ENCODE peak calls at places on chromosomes 11 and 22, in seven cellular contexts. T is K562, D is HCT116, O is GM12878, H is SK-N-SH, B is H1, S is HepG2. C is an unnamed sample.
A peak's percentile ranks its signal among the peaks of the same experiment; 100 is the strongest.

GRCh38 chr22:41263704-41264103 is 22.3 kb downstream of the RANGAP1 start:
- DNase-seq in H (no peak), O (no peak), T (no peak), B (no peak), S (no peak), D (no peak), C (no peak)

GRCh38 chr11:35847473-35847872 is 96.4 kb upstream of the LDLRAD3 start:
- DNase-seq in B (no peak), H (no peak), D (no peak), O (no peak), T (no peak), S (no peak), C (no peak)

GRCh38 chr22:42646569-42647525 is 2.3 kb downstream of the CYB5R3 start:
- DNase-seq in S (no peak), H (no peak), O (no peak), T (peak; percentile 68), D (no peak), B (no peak), C (no peak)

GRCh38 chr11:92627615-92628201 is 341.7 kb upstream of the MTNR1B start:
- DNase-seq in H (no peak), S (no peak), D (no peak), O (no peak), T (no peak), B (no peak), C (no peak)

GRCh38 chr11:37916331-37916730 is 1318.3 kb upstream of the RAG2 start:
- DNase-seq in D (no peak), B (no peak), H (no peak), T (no peak), S (no peak), O (no peak), C (no peak)

GRCh38 chr11:73233211-73233610 is 15.1 kb downstream of the P2RY2 start:
- DNase-seq in T (no peak), D (no peak), O (no peak), B (no peak), S (no peak), H (peak; percentile 23), C (no peak)

GRCh38 chr11:12199231-12199948 is 89.0 kb downstream of the MICAL2 start:
- DNase-seq in T (no peak), H (no peak), S (no peak), B (no peak), O (no peak), D (no peak), C (no peak)

GRCh38 chr11:129013737-129014475 is 71.2 kb upstream of the TP53AIP1 start:
- DNase-seq in T (no peak), B (no peak), O (no peak), S (no peak), H (no peak), D (no peak), C (no peak)

GRCh38 chr11:103964390-103964789 is 72.0 kb upstream of the DDI1 start:
- DNase-seq in D (no peak), H (no peak), O (no peak), B (no peak), S (no peak), T (peak; percentile 6), C (no peak)

GRCh38 chr22:31872209-31872608 is 72.1 kb upstream of the YWHAH start:
- DNase-seq in H (peak; percentile 46), T (peak; percentile 43), B (no peak), O (no peak), S (peak; percentile 33), D (no peak), C (no peak)

GRCh38 chr11:19524171-19524671 is 188.4 kb upstream of the NAV2 start:
- DNase-seq in H (no peak), T (no peak), O (no peak), D (no peak), S (no peak), B (no peak), C (no peak)

GRCh38 chr22:20249797-20250354 is 18.2 kb downstream of the RTN4R start:
- DNase-seq in D (no peak), T (no peak), H (no peak), O (no peak), S (no peak), B (no peak), C (no peak)
- TF ChIP-seq POLR2AphosphoS5 in D (no peak), T (no peak), H (no peak), O (no peak), S (no peak), B (no peak), C (no peak)

GRCh38 chr11:65912840-65913239 is 6.0 kb downstream of the C11orf68 start:
- DNase-seq in D (no peak), H (no peak), O (no peak), S (no peak), T (no peak), B (no peak), C (no peak)

GRCh38 chr11:65915101-65915820 is 3.6 kb downstream of the C11orf68 start:
- DNase-seq in O (no peak), S (no peak), T (no peak), B (no peak), D (no peak), H (no peak), C (no peak)

GRCh38 chr11:65907878-65908277 is 7.7 kb upstream of the FOSL1 start:
- DNase-seq in H (no peak), B (no peak), O (no peak), S (no peak), T (no peak), D (no peak), C (no peak)

GRCh38 chr11:65915821-65916251 is 3.0 kb downstream of the C11orf68 start:
- DNase-seq in H (no peak), O (no peak), D (peak; percentile 89), B (no peak), S (peak; percentile 74), T (no peak), C (peak; percentile 92)

DNA sequence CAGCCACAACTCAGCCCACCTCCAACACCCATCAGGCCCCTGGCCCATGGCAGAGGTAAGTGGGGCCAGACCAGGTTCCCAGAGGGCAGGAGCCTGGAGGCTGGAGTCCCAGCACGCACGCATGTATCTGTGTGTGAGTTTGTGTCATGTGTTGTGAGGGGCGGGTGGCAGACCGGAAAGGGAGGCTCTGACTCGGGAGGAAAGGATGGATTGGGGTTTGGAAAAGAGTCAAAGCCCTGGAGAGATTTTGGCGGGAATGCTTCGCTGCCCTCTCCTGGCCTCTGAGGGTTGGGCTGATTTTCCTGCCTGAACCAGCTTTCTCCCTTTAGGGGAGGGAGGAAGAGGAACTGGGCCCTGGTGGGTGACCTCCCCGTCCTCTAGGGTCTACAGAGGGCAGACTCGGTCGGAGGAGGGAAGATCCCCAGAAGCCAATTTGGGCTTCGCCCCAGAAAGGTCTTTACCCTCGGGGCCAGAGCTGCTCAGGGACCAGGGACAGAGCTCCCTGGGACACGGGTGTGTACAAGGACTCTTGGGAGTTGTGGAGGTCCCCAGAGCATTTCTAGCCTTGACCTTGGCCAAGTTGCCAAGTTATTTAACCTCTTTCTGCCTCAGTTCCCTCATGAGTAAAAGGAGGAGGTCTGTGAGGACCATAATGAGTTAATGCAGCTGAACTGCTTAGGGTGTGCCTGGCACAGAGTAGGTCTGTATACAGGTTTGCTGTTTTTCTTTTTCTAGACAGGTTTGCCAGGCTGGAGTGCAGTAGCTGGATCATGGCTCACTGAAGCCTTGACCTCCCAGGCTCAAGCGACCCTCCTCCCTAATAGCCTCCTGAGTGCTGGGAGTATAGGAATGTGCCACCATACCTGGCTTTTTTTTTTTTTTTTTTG is 6.9 kb downstream of the C11orf68 start:
- DNase-seq in B (no peak), O (no peak), S (no peak), H (peak; percentile 84), T (peak; percentile 34), D (peak; percentile 72), C (no peak)
- TF ChIP-seq SIN3A in B (no peak), O (no peak), S (no peak), H (peak; percentile 44), T (no peak), D (no peak), C (peak; percentile 30)

GRCh38 chr11:18309691-18310090 is 12.2 kb downstream of the HPS5 start:
- DNase-seq in H (no peak), D (no peak), S (no peak), B (no peak), T (no peak), O (no peak), C (no peak)

GRCh38 chr11:18308242-18308641 is 13.7 kb downstream of the HPS5 start:
- DNase-seq in H (no peak), O (no peak), S (no peak), D (no peak), B (no peak), T (no peak), C (no peak)

GRCh38 chr11:18312012-18312411 is 9.9 kb downstream of the HPS5 start:
- DNase-seq in D (no peak), B (no peak), O (no peak), H (no peak), T (no peak), S (no peak), C (no peak)

GRCh38 chr11:18312663-18313420 is 9.1 kb downstream of the HPS5 start:
- DNase-seq in O (no peak), B (no peak), D (no peak), S (no peak), H (no peak), T (no peak), C (no peak)

GRCh38 chr11:18310800-18311340 is 11.1 kb downstream of the HPS5 start:
- DNase-seq in B (no peak), S (no peak), H (no peak), D (no peak), O (peak; percentile 70), T (no peak), C (no peak)
- H3K27ac ChIP-seq in B (no peak overlapping the region), S (no peak overlapping the region), H (no peak overlapping the region), D (no peak overlapping the region), O (peak overlapping the region; percentile 47), T (no peak overlapping the region), C (no peak overlapping the region)

GRCh38 chr11:16603890-16604783 is 134.3 kb upstream of the C11orf58 start:
- DNase-seq in B (no peak), D (no peak), S (no peak), O (no peak), H (peak; percentile 65), T (peak; percentile 60), C (no peak)
- TF ChIP-seq POLR2AphosphoS5 in B (no peak), D (no peak), S (no peak), O (no peak), H (no peak), T (no peak), C (no peak)

GRCh38 chr22:35258144-35258988 is 1.1 kb downstream of the HMGXB4 start:
- DNase-seq in O (no peak), S (no peak), D (no peak), H (peak; percentile 48), B (no peak), T (peak; percentile 16), C (no peak)
- TF ChIP-seq SIN3A in O (no peak), S (no peak), D (no peak), H (no peak), B (no peak), T (no peak), C (no peak)

GRCh38 chr22:50483977-50484853 is 2.4 kb upstream of the MIOX start:
- DNase-seq in S (no peak), H (no peak), B (no peak), O (no peak), T (no peak), D (no peak), C (no peak)
- H3K27ac ChIP-seq in S (no peak overlapping the region), H (no peak overlapping the region), B (no peak overlapping the region), O (no peak overlapping the region), T (no peak overlapping the region), D (no peak overlapping the region), C (no peak overlapping the region)

GRCh38 chr22:19232620-19233019 is 54.1 kb upstream of the SLC25A1 start:
- DNase-seq in D (no peak), H (peak; percentile 26), T (no peak), S (no peak), B (no peak), O (no peak), C (no peak)
- TF ChIP-seq POLR2AphosphoS5 in D (no peak), H (no peak), T (no peak), S (no peak), B (no peak), O (no peak), C (no peak)

C was measured in Panc1.